ENCODE peak calls at places on chromosomes 6 and 20, in eight cellular contexts. S is heart right ventricle, R is GM13976, M is HFF-Myc, G is fibroblast of lung, Q is natural killer cell, W is AG10803, V is neural crest cell. Y is an unnamed sample.

GRCh38 chr6:165849539-165850430 is 186.7 kb upstream of the PDE10A start:
- DNase-seq in S (no peak), R (no peak), M (no peak), G (no peak), Q (no peak), W (no peak), V (no peak), Y (no peak)

GRCh38 chr20:15875446-15875845 is 697.8 kb downstream of the KIF16B start:
- DNase-seq in S (no peak), R (no peak), M (no peak), G (no peak), Q (no peak), W (no peak), V (no peak), Y (no peak)

GRCh38 chr20:52965819-52966218 is 6.3 kb upstream of the TSHZ2 start:
- DNase-seq in S (no peak), R (no peak), M (no peak), G (no peak), Q (no peak), W (no peak), V (no peak), Y (no peak)

GRCh38 chr6:127516676-127517273 is 2.4 kb downstream of the MTCL3 start:
- DNase-seq in S (peak), R (peak), M (no peak), G (peak), Q (no peak), W (no peak), V (peak), Y (peak)

GRCh38 chr6:15365273-15365687 is 119.4 kb downstream of the JARID2 start:
- DNase-seq in S (peak), R (no peak), M (peak), G (peak), Q (peak), W (peak), V (peak), Y (peak)

GRCh38 chr6:53410508-53411258 is 61.9 kb upstream of the ELOVL5 start:
- DNase-seq in S (peak), R (peak), M (peak), G (peak), Q (peak), W (peak), V (no peak), Y (peak)

GRCh38 chr6:168699631-168700315 is 258.8 kb downstream of the SMOC2 start:
- DNase-seq in S (no peak), R (no peak), M (no peak), G (no peak), Q (no peak), W (no peak), V (no peak), Y (no peak)

GRCh38 chr6:156686429-156686939 is 90.7 kb upstream of the ARID1B start:
- DNase-seq in S (peak), R (peak), M (peak), G (peak), Q (no peak), W (peak), V (no peak), Y (peak)

GRCh38 chr6:163756079-163756478 is 341.6 kb downstream of the QKI start:
- DNase-seq in S (no peak), R (peak), M (no peak), G (peak), Q (no peak), W (no peak), V (no peak), Y (no peak)

GRCh38 chr6:159109391-159109790 is 59.8 kb upstream of the FNDC1 start:
- DNase-seq in S (no peak), R (no peak), M (no peak), G (no peak), Q (peak), W (no peak), V (no peak), Y (no peak)

GRCh38 chr20:48107560-48107959 is 322.3 kb upstream of the SULF2 start:
- DNase-seq in S (no peak), R (no peak), M (no peak), G (peak), Q (no peak), W (peak), V (no peak), Y (no peak)

GRCh38 chr6:44254201-44254956 is 2.9 kb downstream of the SLC35B2 start:
- DNase-seq in S (no peak), R (no peak), M (no peak), G (no peak), Q (no peak), W (no peak), V (no peak), Y (no peak)

GRCh38 chr20:36097331-36097730 is 57.2 kb upstream of the EPB41L1 start:
- DNase-seq in S (no peak), R (no peak), M (no peak), G (peak), Q (no peak), W (peak), V (no peak), Y (peak)

GRCh38 chr6:108383967-108384366 is 89.1 kb downstream of the AFG1L start:
- DNase-seq in S (no peak), R (no peak), M (no peak), G (no peak), Q (no peak), W (no peak), V (no peak), Y (no peak)

GRCh38 chr6:160978141-160978926 is 13.2 kb upstream of the MAP3K4 start:
- DNase-seq in S (no peak), R (no peak), M (no peak), G (peak), Q (no peak), W (peak), V (no peak), Y (peak)

GRCh38 chr6:108884211-108885059 is 36.2 kb downstream of the ARMC2 start:
- DNase-seq in S (no peak), R (no peak), M (no peak), G (no peak), Q (no peak), W (no peak), V (no peak), Y (no peak)

GRCh38 chr20:19120011-19120410 is 92.4 kb upstream of the SLC24A3 start:
- DNase-seq in S (no peak), R (no peak), M (no peak), G (no peak), Q (no peak), W (no peak), V (no peak), Y (no peak)

GRCh38 chr6:21441386-21441785 is 152.2 kb upstream of the SOX4 start:
- DNase-seq in S (no peak), R (no peak), M (no peak), G (no peak), Q (no peak), W (no peak), V (no peak), Y (peak)

GRCh38 chr6:161917645-161918044 is 643.8 kb upstream of the AGPAT4 start:
- DNase-seq in S (no peak), R (no peak), M (no peak), G (peak), Q (no peak), W (no peak), V (no peak), Y (peak)

GRCh38 chr20:34546751-34547181 is 11.8 kb upstream of the MAP1LC3A start:
- DNase-seq in S (no peak), R (no peak), M (no peak), G (no peak), Q (no peak), W (no peak), V (no peak), Y (no peak)

GRCh38 chr20:62069741-62070216 is 4.1 kb upstream of the TAF4 start:
- DNase-seq in S (no peak), R (no peak), M (peak), G (peak), Q (no peak), W (peak), V (no peak), Y (peak)

GRCh38 chr6:63677282-63677681 is 41.7 kb downstream of the PHF3 start:
- DNase-seq in S (no peak), R (no peak), M (no peak), G (peak), Q (no peak), W (peak), V (no peak), Y (no peak)

GRCh38 chr6:48757661-48758060 is 646.7 kb upstream of the PTCHD4 start:
- DNase-seq in S (no peak), R (no peak), M (no peak), G (no peak), Q (no peak), W (no peak), V (no peak), Y (no peak)

GRCh38 chr6:37006793-37007339 is 1.4 kb downstream of the FGD2 start:
- DNase-seq in S (no peak), R (no peak), M (no peak), G (no peak), Q (no peak), W (peak), V (no peak), Y (no peak)

GRCh38 chr6:138264372-138264880 is 46.1 kb upstream of the PBOV1 start:
- DNase-seq in S (no peak), R (no peak), M (no peak), G (no peak), Q (no peak), W (no peak), V (no peak), Y (no peak)

GRCh38 chr20:309306-309840 is 12.0 kb downstream of the ZCCHC3 start:
- DNase-seq in S (no peak), R (no peak), M (no peak), G (peak), Q (no peak), W (peak), V (no peak), Y (no peak)

GRCh38 chr6:148200302-148200701 is 142.3 kb upstream of the SASH1 start:
- DNase-seq in S (no peak), R (no peak), M (no peak), G (no peak), Q (no peak), W (no peak), V (no peak), Y (no peak)

GRCh38 chr6:150928882-150929281 is 63.4 kb downstream of the MTHFD1L start:
- DNase-seq in S (no peak), R (peak), M (no peak), G (no peak), Q (no peak), W (no peak), V (no peak), Y (no peak)

GRCh38 chr20:2693996-2694471 is 1.5 kb downstream of the EBF4 start:
- DNase-seq in S (peak), R (peak), M (no peak), G (no peak), Q (no peak), W (no peak), V (no peak), Y (no peak)

GRCh38 chr20:49384437-49385434 is 97.7 kb downstream of the KCNB1 start:
- DNase-seq in S (peak), R (peak), M (no peak), G (peak), Q (peak), W (peak), V (peak), Y (peak)

GRCh38 chr20:61315319-61315718 is 63.3 kb downstream of the CDH4 start:
- DNase-seq in S (no peak), R (no peak), M (no peak), G (no peak), Q (no peak), W (no peak), V (no peak), Y (no peak)

GRCh38 chr6:13661647-13662046 is 46.5 kb downstream of the NOL7 start:
- DNase-seq in S (no peak), R (no peak), M (no peak), G (no peak), Q (no peak), W (no peak), V (no peak), Y (no peak)

GRCh38 chr20:50247196-50248094 is 56.8 kb downstream of the CEBPB start:
- DNase-seq in S (no peak), R (no peak), M (no peak), G (no peak), Q (no peak), W (no peak), V (no peak), Y (no peak)

DNA sequence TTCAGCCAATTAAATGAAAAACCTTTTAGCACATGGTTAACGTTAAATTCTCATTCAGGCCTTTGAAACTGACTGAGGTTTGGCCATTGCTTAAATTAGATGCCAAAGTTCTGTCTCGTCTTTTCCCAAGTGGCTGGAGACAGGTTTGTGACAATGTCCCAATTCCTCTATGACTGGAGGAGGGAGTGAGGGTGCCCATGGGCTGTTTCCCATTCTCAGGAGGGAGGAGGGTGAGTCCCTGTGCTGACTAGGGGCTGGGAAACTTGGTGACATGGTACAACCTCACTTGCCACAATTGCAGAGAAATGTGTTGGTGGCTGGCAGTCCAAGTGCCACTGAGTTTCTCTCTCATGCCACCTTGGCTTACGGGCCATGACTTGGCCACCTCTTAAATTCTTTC is 63.9 kb upstream of the ENPP5 start:
- DNase-seq in S (no peak), R (no peak), M (no peak), G (no peak), Q (no peak), W (no peak), V (no peak), Y (no peak)
- TF ChIP-seq CTCF in S (no peak), R (no peak), M (no peak), G (no peak), Q (no peak), W (no peak), V (no peak), Y (no peak)

GRCh38 chr6:123393333-123393732 is 243.4 kb downstream of the TRDN start:
- DNase-seq in S (no peak), R (no peak), M (no peak), G (peak), Q (no peak), W (no peak), V (no peak), Y (peak)
- TF ChIP-seq CTCF in S (no peak), R (no peak), M (no peak), G (no peak), Q (no peak), W (peak), V (peak), Y (peak)

GRCh38 chr6:35145757-35146156 is 4.6 kb upstream of the TCP11 start:
- DNase-seq in S (no peak), R (no peak), M (no peak), G (no peak), Q (no peak), W (peak), V (no peak), Y (no peak)

GRCh38 chr6:35147101-35147885 is 6.2 kb upstream of the TCP11 start:
- DNase-seq in S (no peak), R (no peak), M (no peak), G (no peak), Q (no peak), W (no peak), V (no peak), Y (no peak)

GRCh38 chr6:35148167-35148741 is 7.1 kb upstream of the TCP11 start:
- DNase-seq in S (no peak), R (no peak), M (peak), G (peak), Q (no peak), W (peak), V (peak), Y (peak)

GRCh38 chr6:35149891-35150566 is 8.9 kb upstream of the TCP11 start:
- DNase-seq in S (no peak), R (no peak), M (no peak), G (no peak), Q (no peak), W (no peak), V (no peak), Y (no peak)

DNA sequence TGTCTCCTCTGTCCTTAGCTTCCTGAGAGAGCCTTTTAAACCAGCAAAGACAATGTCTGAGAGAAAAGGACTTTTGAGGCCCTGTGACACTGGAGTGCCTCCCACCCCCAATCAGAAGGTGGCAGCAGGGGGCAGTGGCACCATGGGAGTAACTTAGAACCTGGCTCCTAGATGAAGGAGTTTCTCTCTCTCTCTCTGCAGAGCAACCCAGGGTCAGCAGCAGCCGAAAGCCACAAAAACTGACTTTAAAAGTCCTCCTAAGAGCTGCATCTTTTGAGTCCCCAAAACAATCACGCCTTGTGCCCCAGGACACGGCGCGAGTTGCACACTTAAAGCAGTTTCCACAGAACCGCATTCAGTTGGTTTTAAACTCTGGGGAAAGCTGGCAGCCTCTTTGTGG is 5.3 kb upstream of the TCP11 start:
- DNase-seq in S (peak), R (no peak), M (no peak), G (peak), Q (no peak), W (peak), V (peak), Y (peak)
- TF ChIP-seq CTCF in S (peak), R (peak), M (peak), G (peak), Q (no peak), W (peak), V (peak), Y (peak)

GRCh38 chr20:43844778-43845614 is 69.7 kb upstream of the TOX2 start:
- DNase-seq in S (no peak), R (no peak), M (peak), G (peak), Q (no peak), W (peak), V (no peak), Y (peak)
- TF ChIP-seq CTCF in S (no peak), R (no peak), M (peak), G (peak), Q (no peak), W (peak), V (no peak), Y (no peak)

DNA sequence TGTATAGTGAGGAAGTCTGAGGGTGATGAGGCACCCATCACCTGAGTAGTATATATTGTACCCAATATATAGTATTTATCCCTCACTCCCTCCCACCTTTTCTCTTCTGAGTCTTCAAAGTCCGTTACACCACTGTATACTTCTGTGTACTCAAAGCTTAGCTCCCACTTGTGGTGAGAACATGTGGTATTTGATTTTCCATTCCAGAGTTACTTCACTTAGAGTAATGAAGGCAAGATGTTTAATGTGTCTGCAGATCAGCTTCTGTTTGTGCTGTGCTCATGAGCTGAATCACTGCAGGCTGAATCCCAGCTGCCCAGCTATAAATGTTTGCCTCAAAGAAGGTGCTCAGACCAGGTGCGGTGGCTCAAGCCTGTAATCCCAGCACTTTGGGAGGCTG is 139.3 kb upstream of the FOXA2 start:
- DNase-seq in S (no peak), R (no peak), M (no peak), G (no peak), Q (no peak), W (peak), V (no peak), Y (no peak)
- TF ChIP-seq CTCF in S (no peak), R (no peak), M (no peak), G (no peak), Q (no peak), W (no peak), V (no peak), Y (no peak)

DNA sequence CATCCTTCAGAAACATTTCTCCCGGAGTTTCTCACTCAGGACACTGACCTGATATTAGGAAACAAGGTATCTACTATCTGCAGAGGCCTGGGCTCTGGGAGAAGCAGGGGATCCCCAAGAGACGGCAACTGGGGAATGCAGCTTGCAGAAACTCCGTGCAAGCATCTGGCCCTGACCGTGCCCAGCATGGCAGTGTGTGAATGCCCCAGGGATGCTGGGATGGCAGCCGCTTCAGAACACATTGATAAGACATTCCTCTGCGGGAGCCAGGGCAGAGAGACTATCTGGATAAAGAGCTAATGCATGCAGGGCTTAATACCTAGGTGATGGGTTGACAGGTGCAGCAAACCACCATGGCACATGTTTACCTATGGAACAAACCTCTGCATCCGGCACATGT is 55.4 kb downstream of the NFATC2 start:
- DNase-seq in S (no peak), R (no peak), M (no peak), G (no peak), Q (no peak), W (no peak), V (no peak), Y (no peak)
- TF ChIP-seq CTCF in S (no peak), R (no peak), M (no peak), G (no peak), Q (no peak), W (no peak), V (no peak), Y (no peak)

GRCh38 chr6:1957746-1958145 is 287.7 kb downstream of the GMDS start:
- DNase-seq in S (no peak), R (no peak), M (no peak), G (no peak), Q (no peak), W (no peak), V (no peak), Y (no peak)

GRCh38 chr6:1949533-1949932 is 295.9 kb downstream of the GMDS start:
- DNase-seq in S (no peak), R (no peak), M (no peak), G (peak), Q (no peak), W (peak), V (no peak), Y (no peak)

GRCh38 chr6:1947922-1948321 is 297.5 kb downstream of the GMDS start:
- DNase-seq in S (no peak), R (no peak), M (no peak), G (no peak), Q (no peak), W (no peak), V (no peak), Y (no peak)

GRCh38 chr6:1950631-1951030 is 294.8 kb downstream of the GMDS start:
- DNase-seq in S (no peak), R (no peak), M (no peak), G (no peak), Q (no peak), W (no peak), V (no peak), Y (no peak)

GRCh38 chr6:1952726-1953360 is 292.6 kb downstream of the GMDS start:
- DNase-seq in S (no peak), R (no peak), M (peak), G (peak), Q (no peak), W (peak), V (no peak), Y (peak)
- TF ChIP-seq CTCF in S (no peak), R (no peak), M (no peak), G (no peak), Q (no peak), W (no peak), V (no peak), Y (no peak)

GRCh38 chr6:24494726-24495515 is at the start of gene ALDH5A1:
- DNase-seq in S (peak), R (peak), M (peak), G (peak), Q (peak), W (peak), V (peak), Y (peak)
- TF ChIP-seq CTCF in S (no peak), R (peak), M (no peak), G (no peak), Q (peak), W (peak), V (peak), Y (peak)

GRCh38 chr6:124699038-124699437 is 263.2 kb upstream of the RNF217 start:
- DNase-seq in S (no peak), R (no peak), M (no peak), G (no peak), Q (no peak), W (no peak), V (no peak), Y (no peak)
- TF ChIP-seq CTCF in S (no peak), R (no peak), M (no peak), G (no peak), Q (no peak), W (no peak), V (no peak), Y (no peak)